ENCODE peak calls at places on chromosomes 6 and 20, in ten cellular contexts. K is globus pallidus, N is memory B cell, G is Right ventricle myocardium superior, H is ELF-1, S is Daoy, E is NCI-H524 treated with DMSO at 0.1 percent for 48 hours, M is GM13976, F is omental fat pad, B is dorsolateral prefrontal cortex. Z is an unnamed sample.

GRCh38 chr6:133710826-133711225 is 178.1 kb upstream of the TCF21 start:
- DNase-seq in K (no peak), N (no peak), G (no peak), H (no peak), S (no peak), E (no peak), M (no peak), F (no peak), B (no peak), Z (no peak)

GRCh38 chr6:105494688-105495087 is 91.8 kb upstream of the PREP start:
- DNase-seq in K (no peak), N (no peak), G (no peak), H (no peak), S (no peak), E (no peak), M (no peak), F (no peak), B (no peak), Z (no peak)

GRCh38 chr20:9889270-9889981 is 50.5 kb upstream of the PAK5 start:
- DNase-seq in K (no peak), N (no peak), G (no peak), H (no peak), S (peak; percentile 21), E (no peak), M (peak; percentile 22), F (no peak), B (no peak), Z (no peak)

GRCh38 chr20:56362833-56363413 is 4.1 kb downstream of the FAM210B start:
- DNase-seq in K (no peak), N (no peak), G (no peak), H (no peak), S (no peak), E (peak; percentile 40), M (no peak), F (no peak), B (no peak), Z (no peak)

GRCh38 chr20:20211274-20211987 is 156.5 kb upstream of the INSM1 start:
- DNase-seq in K (no peak), N (no peak), G (no peak), H (no peak), S (peak; percentile 86), E (no peak), M (no peak), F (no peak), B (no peak), Z (no peak)

GRCh38 chr20:40812415-40813212 is 123.6 kb upstream of the MAFB start:
- DNase-seq in K (no peak), N (no peak), G (no peak), H (no peak), S (no peak), E (no peak), M (no peak), F (no peak), B (no peak), Z (no peak)

GRCh38 chr6:11096109-11096508 is 2.5 kb downstream of the SMIM13 start:
- DNase-seq in K (no peak), N (no peak), G (no peak), H (peak; percentile 38), S (peak; percentile 61), E (no peak), M (no peak), F (no peak), B (no peak), Z (no peak)

GRCh38 chr20:52230406-52230805 is 38.8 kb upstream of the ZFP64 start:
- DNase-seq in K (no peak), N (no peak), G (no peak), H (no peak), S (peak; percentile 69), E (no peak), M (no peak), F (no peak), B (no peak), Z (no peak)

GRCh38 chr20:19851863-19852262 is 93.8 kb downstream of the RIN2 start:
- DNase-seq in K (no peak), N (no peak), G (no peak), H (no peak), S (no peak), E (no peak), M (no peak), F (no peak), B (no peak), Z (no peak)

GRCh38 chr20:51346686-51347485 is 195.6 kb downstream of the NFATC2 start:
- DNase-seq in K (no peak), N (no peak), G (no peak), H (no peak), S (peak; percentile 68), E (no peak), M (no peak), F (no peak), B (no peak), Z (no peak)

GRCh38 chr6:47749726-47750125 is 32.1 kb upstream of the OPN5 start:
- DNase-seq in K (no peak), N (no peak), G (no peak), H (no peak), S (no peak), E (no peak), M (peak; percentile 24), F (no peak), B (no peak), Z (no peak)

GRCh38 chr6:158863646-158864045 is 44.5 kb upstream of the EZR start:
- DNase-seq in K (no peak), N (no peak), G (no peak), H (peak; percentile 68), S (no peak), E (no peak), M (no peak), F (no peak), B (no peak), Z (no peak)

GRCh38 chr20:8812818-8813217 is 256.1 kb upstream of the PLCB4 start:
- DNase-seq in K (no peak), N (no peak), G (peak; percentile 38), H (peak; percentile 28), S (peak; percentile 4), E (no peak), M (no peak), F (no peak), B (no peak), Z (no peak)

GRCh38 chr6:53347921-53348435 is 772 bp downstream of the ELOVL5 start:
- DNase-seq in K (peak; percentile 73), N (no peak), G (peak; percentile 81), H (peak; percentile 79), S (peak; percentile 82), E (peak; percentile 23), M (peak; percentile 53), F (no peak), B (peak; percentile 83), Z (peak; percentile 23)

GRCh38 chr6:161135695-161136591 is 137.9 kb downstream of the AGPAT4 start:
- DNase-seq in K (no peak), N (no peak), G (no peak), H (no peak), S (no peak), E (no peak), M (no peak), F (no peak), B (no peak), Z (no peak)

GRCh38 chr6:15755555-15755954 is 92.7 kb upstream of the DTNBP1 start:
- DNase-seq in K (no peak), N (no peak), G (no peak), H (no peak), S (no peak), E (no peak), M (no peak), F (no peak), B (no peak), Z (no peak)

GRCh38 chr6:69294407-69294806 is 502.4 kb downstream of the LMBRD1 start:
- DNase-seq in K (no peak), N (no peak), G (no peak), H (no peak), S (no peak), E (no peak), M (no peak), F (no peak), B (no peak), Z (no peak)

GRCh38 chr20:889110-889509 is 27.0 kb downstream of the ANGPT4 start:
- DNase-seq in K (no peak), N (no peak), G (no peak), H (no peak), S (no peak), E (no peak), M (no peak), F (no peak), B (no peak), Z (no peak)

GRCh38 chr6:84358581-84358980 is 131.1 kb upstream of the CEP162 start:
- DNase-seq in K (no peak), N (no peak), G (no peak), H (no peak), S (peak; percentile 22), E (no peak), M (no peak), F (no peak), B (no peak), Z (no peak)

GRCh38 chr20:18443841-18444240 is 23.0 kb downstream of the DZANK1 start:
- DNase-seq in K (no peak), N (no peak), G (no peak), H (no peak), S (peak; percentile 9), E (peak; percentile 88), M (no peak), F (no peak), B (no peak), Z (no peak)

GRCh38 chr6:85865665-85866372 is 223.1 kb upstream of the SYNCRIP start:
- DNase-seq in K (no peak), N (no peak), G (no peak), H (no peak), S (peak; percentile 77), E (peak; percentile 8), M (peak; percentile 21), F (no peak), B (no peak), Z (no peak)

GRCh38 chr20:30815577-30816181 is 441.8 kb upstream of the DEFB115 start:
- DNase-seq in K (no peak), N (no peak), G (no peak), H (no peak), S (peak; percentile 18), E (no peak), M (peak; percentile 32), F (no peak), B (no peak), Z (no peak)

GRCh38 chr6:140987364-140988135 is 1145.2 kb upstream of the GJE1 start:
- DNase-seq in K (no peak), N (no peak), G (no peak), H (no peak), S (no peak), E (no peak), M (no peak), F (no peak), B (no peak), Z (no peak)

GRCh38 chr6:139973602-139974373 is 599.3 kb upstream of the CITED2 start:
- DNase-seq in K (no peak), N (no peak), G (no peak), H (no peak), S (no peak), E (no peak), M (no peak), F (no peak), B (no peak), Z (no peak)

GRCh38 chr6:145148392-145149175 is 586.7 kb downstream of the EPM2A start:
- DNase-seq in K (no peak), N (no peak), G (no peak), H (peak; percentile 21), S (peak; percentile 33), E (no peak), M (no peak), F (no peak), B (no peak), Z (no peak)

Z was measured in anterior cingulate cortex.